ENCODE peak calls at places on chromosomes 4 and X, in five cellular contexts. Z is stimulated activated CD4-positive, alpha-beta T cell treated with anti-CD3 and anti-CD28 coated beads, Interleukin-15, amount 100 ng/mL, for 1 hour; H is T follicular helper cell; L is endothelial cell; O is ovary. X is an unnamed sample.

GRCh38 chrX:27815209-27815608 is 7.4 kb downstream of the MAGEB10 start:
- DNase-seq in Z (no peak), H (no peak), L (no peak), O (no peak), X (no peak)

GRCh38 chr4:106104276-106104675 is 209.0 kb downstream of the NPNT start:
- DNase-seq in Z (no peak), H (no peak), L (no peak), O (no peak), X (no peak)

GRCh38 chr4:73603307-73603710 is 16.9 kb downstream of the RASSF6 start:
- DNase-seq in Z (no peak), H (no peak), L (no peak), O (no peak), X (no peak)

GRCh38 chr4:55498051-55498450 is 48.7 kb downstream of the CLOCK start:
- DNase-seq in Z (no peak), H (no peak), L (no peak), O (no peak), X (no peak)

GRCh38 chr4:168711197-168712120 is 214.6 kb downstream of the PALLD start:
- DNase-seq in Z (no peak), H (no peak), L (no peak), O (peak), X (no peak)

GRCh38 chr4:40264995-40265909 is 68.4 kb downstream of the RHOH start:
- DNase-seq in Z (no peak), H (no peak), L (no peak), O (peak), X (peak)

GRCh38 chr4:10054571-10055041 is 33.3 kb upstream of the SLC2A9 start:
- DNase-seq in Z (no peak), H (no peak), L (no peak), O (no peak), X (no peak)

GRCh38 chr4:17578482-17578891 is 1.5 kb downstream of the LAP3 start:
- DNase-seq in Z (no peak), H (no peak), L (no peak), O (no peak), X (no peak)

GRCh38 chrX:101397779-101398178 is 7.0 kb downstream of the RPL36A start:
- DNase-seq in Z (no peak), H (no peak), L (no peak), O (no peak), X (no peak)

GRCh38 chr4:74410272-74410671 is 34.7 kb upstream of the AREG start:
- DNase-seq in Z (no peak), H (no peak), L (no peak), O (no peak), X (no peak)

GRCh38 chr4:37885496-37885895 is 5.4 kb upstream of the TBC1D1 start:
- DNase-seq in Z (no peak), H (no peak), L (no peak), O (no peak), X (no peak)

GRCh38 chr4:177367336-177367735 is 57.7 kb downstream of the NEIL3 start:
- DNase-seq in Z (no peak), H (no peak), L (peak), O (no peak), X (no peak)

GRCh38 chr4:128379860-128380259 is 92.2 kb upstream of the PGRMC2 start:
- DNase-seq in Z (no peak), H (no peak), L (no peak), O (peak), X (no peak)

GRCh38 chrX:36867143-36867542 is 141.0 kb upstream of the FAM47C start:
- DNase-seq in Z (no peak), H (no peak), L (peak), O (no peak), X (no peak)

GRCh38 chrX:119105826-119106225 is 21.8 kb downstream of the KIAA1210 start:
- DNase-seq in Z (no peak), H (no peak), L (no peak), O (no peak), X (no peak)

GRCh38 chrX:18985186-18985435 is 1.2 kb upstream of the PHKA2 start:
- DNase-seq in Z (no peak), H (no peak), L (no peak), O (no peak), X (no peak)

GRCh38 chrX:154748712-154749339 is 2.1 kb downstream of the GAB3 start:
- DNase-seq in Z (no peak), H (peak), L (peak), O (peak), X (no peak)

X was measured in mesothelial cell of epicardium.